ENCODE peak calls at places on chromosomes 1 and 21, in five cellular contexts. W is cardiac fibroblast, B is cardiac muscle cell, O is sigmoid colon, M is HFF-Myc. E is an unnamed sample.
A peak's percentile ranks its signal among the peaks of the same experiment; 100 is the strongest.

GRCh38 chr1:244273845-244274619 is 177.7 kb downstream of the ADSS2 start:
- DNase-seq in W (peak; percentile 99), B (peak; percentile 99), O (peak; percentile 88), M (peak; percentile 98), E (peak; percentile 94)

GRCh38 chr1:33634806-33635205 is 162.4 kb downstream of the ZSCAN20 start:
- DNase-seq in W (peak; percentile 33), B (peak; percentile 36), O (no peak), M (no peak), E (peak; percentile 11)

GRCh38 chr1:225342695-225343094 is 85.1 kb downstream of the LBR start:
- DNase-seq in W (no peak), B (no peak), O (no peak), M (no peak), E (no peak)

GRCh38 chr1:3553166-3553939 is 58.0 kb downstream of the MEGF6 start:
- DNase-seq in W (no peak), B (no peak), O (no peak), M (no peak), E (peak; percentile 65)

GRCh38 chr1:154371436-154371835 is 33.7 kb upstream of the IL6R start:
- DNase-seq in W (no peak), B (no peak), O (no peak), M (no peak), E (no peak)

GRCh38 chr1:111204211-111204883 is 3.9 kb upstream of the DENND2D start:
- DNase-seq in W (no peak), B (no peak), O (no peak), M (no peak), E (peak; percentile 57)

GRCh38 chr21:36718951-36719501 is 20.1 kb downstream of the SIM2 start:
- DNase-seq in W (no peak), B (no peak), O (peak; percentile 61), M (no peak), E (no peak)

GRCh38 chr1:36924282-36924791 is 110.0 kb downstream of the GRIK3 start:
- DNase-seq in W (peak; percentile 15), B (peak; percentile 46), O (peak; percentile 63), M (peak; percentile 3), E (peak; percentile 8)

GRCh38 chr1:220750126-220750525 is 2.0 kb downstream of the MTARC2 start:
- DNase-seq in W (no peak), B (peak; percentile 70), O (no peak), M (no peak), E (peak; percentile 22)

GRCh38 chr1:20443703-20444587 is 42.1 kb downstream of the CAMK2N1 start:
- DNase-seq in W (no peak), B (no peak), O (no peak), M (no peak), E (no peak)

GRCh38 chr1:170075186-170075585 is 691 bp upstream of the KIFAP3 start:
- DNase-seq in W (no peak), B (no peak), O (no peak), M (no peak), E (no peak)

GRCh38 chr1:67838180-67838912 is 5.1 kb upstream of the GNG12 start:
- DNase-seq in W (peak; percentile 24), B (peak; percentile 46), O (no peak), M (no peak), E (no peak)

GRCh38 chr1:51877434-51878306 is 857 bp downstream of the NRDC start:
- DNase-seq in W (peak; percentile 46), B (peak; percentile 48), O (peak; percentile 66), M (no peak), E (peak; percentile 52)

GRCh38 chr1:229623225-229623624 is 2.7 kb downstream of the TAF5L start:
- DNase-seq in W (no peak), B (no peak), O (no peak), M (no peak), E (no peak)

GRCh38 chr1:109773203-109773899 is 9.6 kb upstream of the EPS8L3 start:
- DNase-seq in W (peak; percentile 91), B (peak; percentile 94), O (peak; percentile 94), M (peak; percentile 64), E (peak; percentile 83)

GRCh38 chr1:164559342-164560070 is 522 bp downstream of the PBX1 start:
- DNase-seq in W (peak; percentile 40), B (peak; percentile 50), O (peak; percentile 70), M (no peak), E (no peak)

DNA sequence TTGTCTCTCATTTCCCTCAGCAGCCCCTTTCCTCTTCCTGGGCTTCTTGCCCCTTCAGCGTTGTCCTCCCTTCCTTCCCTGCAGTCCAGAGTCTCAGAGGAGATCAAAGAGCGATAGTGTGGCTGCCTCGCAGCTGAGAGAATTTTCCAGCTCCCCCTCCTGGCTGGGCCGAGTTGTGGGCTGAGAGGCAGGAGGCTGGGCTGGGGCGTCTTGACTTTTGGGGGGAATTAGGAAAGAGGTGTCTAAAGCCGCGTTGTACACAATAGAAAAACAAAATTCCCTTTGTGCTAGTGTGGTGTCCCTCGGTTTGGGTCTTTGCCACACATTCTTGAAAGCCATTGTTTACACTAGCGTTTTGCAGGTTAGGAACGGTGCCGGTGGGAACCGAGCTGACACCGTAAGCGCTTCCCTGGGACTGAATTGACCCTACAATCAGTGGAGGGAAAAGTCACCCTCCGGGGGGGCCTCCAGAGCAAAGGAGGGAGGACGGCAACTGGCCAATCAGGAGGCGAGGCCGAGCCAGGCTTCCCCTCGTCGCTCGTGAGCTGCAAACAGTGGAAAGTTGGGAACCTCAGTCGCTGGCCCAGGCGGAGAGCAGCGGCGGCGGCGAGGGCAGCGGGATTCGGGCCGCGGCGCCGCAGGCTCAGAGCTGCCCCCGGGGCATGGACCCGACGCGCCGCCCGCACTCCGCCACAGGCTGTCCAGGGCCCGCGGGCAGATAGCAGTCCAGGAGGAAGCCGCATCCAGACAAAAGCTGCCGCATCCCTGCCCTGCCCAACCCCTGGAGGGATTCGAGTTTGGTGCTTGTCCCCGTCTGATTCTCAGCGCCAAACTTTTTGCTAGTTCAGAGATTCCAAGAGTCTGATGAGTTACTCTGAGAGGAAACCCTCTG is at the start of gene HMCN1:
- DNase-seq in W (peak; percentile 56), B (peak; percentile 83), O (peak; percentile 93), M (no peak), E (peak; percentile 82)
- H3K4me3 ChIP-seq in W (peak within 1 kb of the TSS; percentile 61), B (peak within 1 kb of the TSS; percentile 52), O (peak within 1 kb of the TSS; percentile 47), M (peak within 1 kb of the TSS; percentile 57), E (peak within 1 kb of the TSS; percentile 59)

GRCh38 chr1:59699227-59699847 is 115.4 kb upstream of the HOOK1 start:
- DNase-seq in W (peak; percentile 70), B (peak; percentile 71), O (no peak), M (no peak), E (no peak)
- TF ChIP-seq CTCF in W (peak; percentile 91), B (peak; percentile 94), O (peak; percentile 84), M (peak; percentile 85), E (peak; percentile 85)

DNA sequence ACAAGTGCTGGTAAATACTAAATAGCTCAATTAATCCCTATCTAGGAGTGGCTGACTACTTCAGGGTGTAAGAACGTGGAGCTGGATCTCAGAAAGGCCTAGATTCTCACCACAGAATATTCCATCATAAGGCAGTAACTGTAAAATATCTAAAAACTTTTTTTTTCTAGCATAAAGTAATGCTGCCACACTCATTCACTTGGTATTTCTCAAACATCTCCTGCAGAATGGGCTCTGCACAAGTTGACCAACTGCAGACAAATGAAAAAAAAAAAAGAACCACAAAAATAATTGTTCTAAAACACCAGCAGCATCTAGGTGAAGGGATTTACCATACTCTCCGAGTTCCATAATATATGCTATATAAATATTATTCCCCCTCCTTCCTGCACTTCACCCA is 9.0 kb downstream of the VSIG8 start:
- DNase-seq in W (peak; percentile 61), B (no peak), O (no peak), M (no peak), E (no peak)
- H3K4me3 ChIP-seq in W (no peak overlapping the region), B (no peak overlapping the region), O (no peak overlapping the region), M (no peak overlapping the region), E (peak overlapping the region; percentile 66)

DNA sequence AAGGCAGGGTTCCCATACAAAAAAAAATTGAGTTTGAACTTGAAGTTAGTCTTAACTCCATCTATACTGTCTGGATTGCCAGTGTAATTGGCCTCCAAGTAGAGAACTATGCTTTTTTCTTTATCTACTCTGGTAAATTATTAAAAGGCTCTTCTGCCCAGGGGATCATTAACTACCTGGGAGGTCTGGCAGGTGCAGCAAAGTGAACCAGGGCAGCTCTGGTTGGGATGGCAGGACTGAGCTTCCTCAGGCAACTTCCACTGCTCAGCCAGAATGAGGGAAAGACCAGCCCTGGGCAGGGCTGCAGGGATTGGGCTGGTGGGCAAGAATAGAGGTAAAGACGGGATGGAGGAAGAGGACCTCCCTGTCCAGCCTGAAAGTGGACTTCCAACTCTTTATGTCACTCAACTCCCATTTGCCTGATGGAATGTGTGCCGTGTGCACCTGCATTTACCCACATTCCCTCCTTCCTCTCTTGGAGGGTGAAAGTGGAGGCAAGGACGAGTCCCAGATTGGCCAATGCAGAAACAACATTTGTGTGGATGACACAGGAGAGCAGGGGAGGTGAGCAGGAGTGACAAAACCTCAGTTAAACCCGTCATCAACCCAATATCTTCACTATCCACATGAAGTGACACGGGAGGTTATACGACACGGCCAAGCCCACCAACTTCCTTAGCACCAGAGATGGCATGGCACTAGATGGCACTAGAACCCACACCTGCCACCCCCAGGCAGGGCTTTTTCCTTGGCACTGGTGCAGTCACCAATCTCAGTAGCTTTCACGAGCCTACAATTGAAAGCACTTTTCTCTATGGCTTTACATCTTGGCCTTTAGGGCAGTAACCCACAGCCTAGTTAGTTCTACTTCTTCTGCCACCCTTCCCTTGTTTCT is 25.2 kb downstream of the CCN1 start:
- DNase-seq in W (no peak), B (no peak), O (no peak), M (no peak), E (peak; percentile 15)
- TF ChIP-seq CTCF in W (no peak), B (no peak), O (no peak), M (no peak), E (no peak)

DNA sequence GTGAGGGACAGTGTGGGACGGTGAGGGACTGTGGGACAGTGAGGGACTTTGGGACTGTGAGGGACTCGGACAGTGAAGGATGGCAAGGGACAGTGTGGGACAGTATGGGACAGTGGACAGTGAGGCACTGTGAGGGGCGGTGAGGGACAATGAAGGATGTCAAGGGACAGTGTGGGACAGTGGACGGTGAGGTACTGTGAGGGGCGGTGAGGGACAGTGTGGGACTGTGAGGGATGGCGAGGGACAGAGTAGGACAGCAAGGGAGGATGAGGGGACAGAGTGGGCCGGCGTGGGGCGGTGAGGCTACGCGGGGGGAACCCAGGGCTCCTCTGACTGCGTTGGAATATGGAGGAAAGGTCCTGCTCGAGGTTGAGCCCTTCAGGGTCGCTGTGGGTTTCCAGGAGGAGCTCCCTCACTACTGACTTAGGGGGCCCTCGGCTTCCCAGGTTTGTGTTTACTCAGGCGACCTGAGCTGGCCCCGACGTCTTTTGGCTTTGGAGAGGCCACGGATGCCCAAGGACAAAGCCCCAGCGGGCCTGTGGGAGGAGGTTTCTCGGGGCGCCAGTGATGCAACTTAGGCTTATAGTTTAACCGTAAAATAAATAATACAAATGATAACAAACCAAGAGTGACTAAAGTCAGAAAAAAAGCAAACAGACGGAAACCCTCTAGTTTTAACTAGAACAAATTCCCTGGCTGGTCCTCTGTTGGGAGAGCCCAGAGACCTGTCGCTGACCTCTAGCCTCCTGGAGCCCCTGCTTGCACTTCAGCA is 1.1 kb upstream of the ERRFI1 start:
- DNase-seq in W (peak; percentile 77), B (peak; percentile 78), O (peak; percentile 79), M (no peak), E (no peak)
- H3K4me3 ChIP-seq in W (peak overlapping the region; percentile 58), B (peak overlapping the region; percentile 93), O (peak overlapping the region; percentile 86), M (peak overlapping the region; percentile 84), E (peak overlapping the region; percentile 67)

E was measured in foreskin fibroblast.